ENCODE peak calls at places on chromosomes 13 and 19, in six cellular contexts. One of them, this sample, is unnamed.

GRCh38 chr19:11373166-11373884 is 1.1 kb upstream of the SWSAP1 start:
- DNase-seq in psoas muscle: no peak
- DNase-seq in posterior cingulate gyrus: peak
- DNase-seq in CD8-positive, alpha-beta memory T cell: no peak
- DNase-seq in amniotic stem cell: no peak
- DNase-seq in activated CD4-positive, alpha-beta T cell treated with anti-CD3 and anti-CD28 coated beads, Interleukin-2, amount 10 ng/mL, durations not matched to agents 7 days and 5 days: no peak
- DNase-seq in this sample: no peak

GRCh38 chr13:100550433-100550832 is 38.2 kb downstream of the GGACT start:
- DNase-seq in psoas muscle: peak
- DNase-seq in posterior cingulate gyrus: peak
- DNase-seq in CD8-positive, alpha-beta memory T cell: no peak
- DNase-seq in amniotic stem cell: peak
- DNase-seq in activated CD4-positive, alpha-beta T cell treated with anti-CD3 and anti-CD28 coated beads, Interleukin-2, amount 10 ng/mL, durations not matched to agents 7 days and 5 days: no peak
- DNase-seq in this sample: no peak

GRCh38 chr13:112588490-112589297 is 741 bp upstream of the TUBGCP3 start:
- DNase-seq in psoas muscle: no peak
- DNase-seq in posterior cingulate gyrus: no peak
- DNase-seq in CD8-positive, alpha-beta memory T cell: no peak
- DNase-seq in amniotic stem cell: no peak
- DNase-seq in activated CD4-positive, alpha-beta T cell treated with anti-CD3 and anti-CD28 coated beads, Interleukin-2, amount 10 ng/mL, durations not matched to agents 7 days and 5 days: no peak
- DNase-seq in this sample: no peak

GRCh38 chr19:18725755-18726416 is 42.4 kb downstream of the CRTC1 start:
- DNase-seq in psoas muscle: peak
- DNase-seq in posterior cingulate gyrus: peak
- DNase-seq in CD8-positive, alpha-beta memory T cell: no peak
- DNase-seq in amniotic stem cell: no peak
- DNase-seq in activated CD4-positive, alpha-beta T cell treated with anti-CD3 and anti-CD28 coated beads, Interleukin-2, amount 10 ng/mL, durations not matched to agents 7 days and 5 days: no peak
- DNase-seq in this sample: no peak

GRCh38 chr13:94233401-94233800 is 246.1 kb downstream of the DCT start:
- DNase-seq in psoas muscle: peak
- DNase-seq in posterior cingulate gyrus: peak
- DNase-seq in CD8-positive, alpha-beta memory T cell: no peak
- DNase-seq in amniotic stem cell: peak
- DNase-seq in activated CD4-positive, alpha-beta T cell treated with anti-CD3 and anti-CD28 coated beads, Interleukin-2, amount 10 ng/mL, durations not matched to agents 7 days and 5 days: no peak
- DNase-seq in this sample: no peak

GRCh38 chr13:95624020-95624419 is 20.5 kb downstream of the DZIP1 start:
- DNase-seq in psoas muscle: no peak
- DNase-seq in posterior cingulate gyrus: no peak
- DNase-seq in CD8-positive, alpha-beta memory T cell: peak
- DNase-seq in amniotic stem cell: no peak
- DNase-seq in activated CD4-positive, alpha-beta T cell treated with anti-CD3 and anti-CD28 coated beads, Interleukin-2, amount 10 ng/mL, durations not matched to agents 7 days and 5 days: peak
- DNase-seq in this sample: peak

GRCh38 chr19:31154021-31154420 is 195.2 kb downstream of the TSHZ3 start:
- DNase-seq in psoas muscle: no peak
- DNase-seq in posterior cingulate gyrus: no peak
- DNase-seq in CD8-positive, alpha-beta memory T cell: no peak
- DNase-seq in amniotic stem cell: no peak
- DNase-seq in activated CD4-positive, alpha-beta T cell treated with anti-CD3 and anti-CD28 coated beads, Interleukin-2, amount 10 ng/mL, durations not matched to agents 7 days and 5 days: no peak
- DNase-seq in this sample: no peak

GRCh38 chr19:2115911-2116426 is 19.3 kb downstream of the IZUMO4 start:
- DNase-seq in psoas muscle: no peak
- DNase-seq in posterior cingulate gyrus: peak
- DNase-seq in CD8-positive, alpha-beta memory T cell: no peak
- DNase-seq in amniotic stem cell: no peak
- DNase-seq in activated CD4-positive, alpha-beta T cell treated with anti-CD3 and anti-CD28 coated beads, Interleukin-2, amount 10 ng/mL, durations not matched to agents 7 days and 5 days: no peak
- DNase-seq in this sample: no peak

GRCh38 chr19:14544977-14545715 is 15.8 kb downstream of the TECR start:
- DNase-seq in psoas muscle: peak
- DNase-seq in posterior cingulate gyrus: peak
- DNase-seq in CD8-positive, alpha-beta memory T cell: no peak
- DNase-seq in amniotic stem cell: no peak
- DNase-seq in activated CD4-positive, alpha-beta T cell treated with anti-CD3 and anti-CD28 coated beads, Interleukin-2, amount 10 ng/mL, durations not matched to agents 7 days and 5 days: no peak
- DNase-seq in this sample: no peak

GRCh38 chr19:2049741-2050348 is 1.2 kb downstream of the MKNK2 start:
- DNase-seq in psoas muscle: peak
- DNase-seq in posterior cingulate gyrus: peak
- DNase-seq in CD8-positive, alpha-beta memory T cell: peak
- DNase-seq in amniotic stem cell: no peak
- DNase-seq in activated CD4-positive, alpha-beta T cell treated with anti-CD3 and anti-CD28 coated beads, Interleukin-2, amount 10 ng/mL, durations not matched to agents 7 days and 5 days: peak
- DNase-seq in this sample: peak

GRCh38 chr19:3554254-3555083 is 2.9 kb downstream of the MFSD12 start:
- DNase-seq in psoas muscle: no peak
- DNase-seq in posterior cingulate gyrus: no peak
- DNase-seq in CD8-positive, alpha-beta memory T cell: peak
- DNase-seq in amniotic stem cell: no peak
- DNase-seq in activated CD4-positive, alpha-beta T cell treated with anti-CD3 and anti-CD28 coated beads, Interleukin-2, amount 10 ng/mL, durations not matched to agents 7 days and 5 days: peak
- DNase-seq in this sample: no peak

GRCh38 chr19:13790354-13790753 is 4.9 kb upstream of the ZSWIM4 start:
- DNase-seq in psoas muscle: no peak
- DNase-seq in posterior cingulate gyrus: no peak
- DNase-seq in CD8-positive, alpha-beta memory T cell: no peak
- DNase-seq in amniotic stem cell: no peak
- DNase-seq in activated CD4-positive, alpha-beta T cell treated with anti-CD3 and anti-CD28 coated beads, Interleukin-2, amount 10 ng/mL, durations not matched to agents 7 days and 5 days: no peak
- DNase-seq in this sample: no peak

GRCh38 chr19:2523630-2524311 is 47.8 kb downstream of the GADD45B start:
- DNase-seq in psoas muscle: no peak
- DNase-seq in posterior cingulate gyrus: peak
- DNase-seq in CD8-positive, alpha-beta memory T cell: no peak
- DNase-seq in amniotic stem cell: peak
- DNase-seq in activated CD4-positive, alpha-beta T cell treated with anti-CD3 and anti-CD28 coated beads, Interleukin-2, amount 10 ng/mL, durations not matched to agents 7 days and 5 days: no peak
- DNase-seq in this sample: no peak

GRCh38 chr13:27523345-27524073 is 73.1 kb upstream of the MTIF3 start:
- DNase-seq in psoas muscle: no peak
- DNase-seq in posterior cingulate gyrus: no peak
- DNase-seq in CD8-positive, alpha-beta memory T cell: no peak
- DNase-seq in amniotic stem cell: no peak
- DNase-seq in activated CD4-positive, alpha-beta T cell treated with anti-CD3 and anti-CD28 coated beads, Interleukin-2, amount 10 ng/mL, durations not matched to agents 7 days and 5 days: no peak
- DNase-seq in this sample: no peak

GRCh38 chr19:18541992-18542935 is 1.1 kb downstream of the FKBP8 start:
- DNase-seq in psoas muscle: no peak
- DNase-seq in posterior cingulate gyrus: no peak
- DNase-seq in CD8-positive, alpha-beta memory T cell: no peak
- DNase-seq in amniotic stem cell: no peak
- DNase-seq in activated CD4-positive, alpha-beta T cell treated with anti-CD3 and anti-CD28 coated beads, Interleukin-2, amount 10 ng/mL, durations not matched to agents 7 days and 5 days: no peak
- DNase-seq in this sample: peak

GRCh38 chr13:23681253-23681652 is 111.0 kb downstream of the TNFRSF19 start:
- DNase-seq in psoas muscle: no peak
- DNase-seq in posterior cingulate gyrus: no peak
- DNase-seq in CD8-positive, alpha-beta memory T cell: no peak
- DNase-seq in amniotic stem cell: no peak
- DNase-seq in activated CD4-positive, alpha-beta T cell treated with anti-CD3 and anti-CD28 coated beads, Interleukin-2, amount 10 ng/mL, durations not matched to agents 7 days and 5 days: no peak
- DNase-seq in this sample: no peak

GRCh38 chr13:94708031-94708571 is 4.2 kb downstream of the SOX21 start:
- DNase-seq in psoas muscle: no peak
- DNase-seq in posterior cingulate gyrus: peak
- DNase-seq in CD8-positive, alpha-beta memory T cell: peak
- DNase-seq in amniotic stem cell: no peak
- DNase-seq in activated CD4-positive, alpha-beta T cell treated with anti-CD3 and anti-CD28 coated beads, Interleukin-2, amount 10 ng/mL, durations not matched to agents 7 days and 5 days: no peak
- DNase-seq in this sample: no peak

GRCh38 chr19:47225746-47226425 is 5.1 kb downstream of the BBC3 start:
- DNase-seq in psoas muscle: peak
- DNase-seq in posterior cingulate gyrus: peak
- DNase-seq in CD8-positive, alpha-beta memory T cell: peak
- DNase-seq in amniotic stem cell: no peak
- DNase-seq in activated CD4-positive, alpha-beta T cell treated with anti-CD3 and anti-CD28 coated beads, Interleukin-2, amount 10 ng/mL, durations not matched to agents 7 days and 5 days: peak
- DNase-seq in this sample: peak

GRCh38 chr19:7149956-7150705 is 80.6 kb downstream of the ZNF557 start:
- DNase-seq in psoas muscle: no peak
- DNase-seq in posterior cingulate gyrus: no peak
- DNase-seq in CD8-positive, alpha-beta memory T cell: no peak
- DNase-seq in amniotic stem cell: no peak
- DNase-seq in activated CD4-positive, alpha-beta T cell treated with anti-CD3 and anti-CD28 coated beads, Interleukin-2, amount 10 ng/mL, durations not matched to agents 7 days and 5 days: no peak
- DNase-seq in this sample: no peak

GRCh38 chr19:18131841-18132596 is 20.9 kb upstream of the PIK3R2 start:
- DNase-seq in psoas muscle: no peak
- DNase-seq in posterior cingulate gyrus: peak
- DNase-seq in CD8-positive, alpha-beta memory T cell: no peak
- DNase-seq in amniotic stem cell: no peak
- DNase-seq in activated CD4-positive, alpha-beta T cell treated with anti-CD3 and anti-CD28 coated beads, Interleukin-2, amount 10 ng/mL, durations not matched to agents 7 days and 5 days: no peak
- DNase-seq in this sample: no peak

GRCh38 chr13:99158846-99159245 is 41.8 kb upstream of the UBAC2 start:
- DNase-seq in psoas muscle: no peak
- DNase-seq in posterior cingulate gyrus: no peak
- DNase-seq in CD8-positive, alpha-beta memory T cell: no peak
- DNase-seq in amniotic stem cell: no peak
- DNase-seq in activated CD4-positive, alpha-beta T cell treated with anti-CD3 and anti-CD28 coated beads, Interleukin-2, amount 10 ng/mL, durations not matched to agents 7 days and 5 days: no peak
- DNase-seq in this sample: no peak

GRCh38 chr13:99577934-99578917 is 77.0 kb downstream of the TM9SF2 start:
- DNase-seq in psoas muscle: no peak
- DNase-seq in posterior cingulate gyrus: no peak
- DNase-seq in CD8-positive, alpha-beta memory T cell: no peak
- DNase-seq in amniotic stem cell: no peak
- DNase-seq in activated CD4-positive, alpha-beta T cell treated with anti-CD3 and anti-CD28 coated beads, Interleukin-2, amount 10 ng/mL, durations not matched to agents 7 days and 5 days: no peak
- DNase-seq in this sample: no peak

GRCh38 chr13:109419896-109420295 is 366.5 kb downstream of the IRS2 start:
- DNase-seq in psoas muscle: no peak
- DNase-seq in posterior cingulate gyrus: no peak
- DNase-seq in CD8-positive, alpha-beta memory T cell: no peak
- DNase-seq in amniotic stem cell: no peak
- DNase-seq in activated CD4-positive, alpha-beta T cell treated with anti-CD3 and anti-CD28 coated beads, Interleukin-2, amount 10 ng/mL, durations not matched to agents 7 days and 5 days: no peak
- DNase-seq in this sample: no peak

GRCh38 chr13:110329258-110329657 is 22.2 kb downstream of the COL4A2 start:
- DNase-seq in psoas muscle: no peak
- DNase-seq in posterior cingulate gyrus: no peak
- DNase-seq in CD8-positive, alpha-beta memory T cell: no peak
- DNase-seq in amniotic stem cell: no peak
- DNase-seq in activated CD4-positive, alpha-beta T cell treated with anti-CD3 and anti-CD28 coated beads, Interleukin-2, amount 10 ng/mL, durations not matched to agents 7 days and 5 days: no peak
- DNase-seq in this sample: no peak

GRCh38 chr13:113853518-113854237 is 10.2 kb downstream of the GAS6 start:
- DNase-seq in psoas muscle: no peak
- DNase-seq in posterior cingulate gyrus: peak
- DNase-seq in CD8-positive, alpha-beta memory T cell: no peak
- DNase-seq in amniotic stem cell: no peak
- DNase-seq in activated CD4-positive, alpha-beta T cell treated with anti-CD3 and anti-CD28 coated beads, Interleukin-2, amount 10 ng/mL, durations not matched to agents 7 days and 5 days: no peak
- DNase-seq in this sample: no peak

GRCh38 chr13:34145061-34145460 is 327.1 kb downstream of the RFC3 start:
- DNase-seq in psoas muscle: no peak
- DNase-seq in posterior cingulate gyrus: no peak
- DNase-seq in CD8-positive, alpha-beta memory T cell: no peak
- DNase-seq in amniotic stem cell: no peak
- DNase-seq in activated CD4-positive, alpha-beta T cell treated with anti-CD3 and anti-CD28 coated beads, Interleukin-2, amount 10 ng/mL, durations not matched to agents 7 days and 5 days: no peak
- DNase-seq in this sample: no peak

GRCh38 chr19:29671393-29672076 is 6.3 kb downstream of the PLEKHF1 start:
- DNase-seq in psoas muscle: peak
- DNase-seq in posterior cingulate gyrus: peak
- DNase-seq in CD8-positive, alpha-beta memory T cell: peak
- DNase-seq in amniotic stem cell: no peak
- DNase-seq in activated CD4-positive, alpha-beta T cell treated with anti-CD3 and anti-CD28 coated beads, Interleukin-2, amount 10 ng/mL, durations not matched to agents 7 days and 5 days: peak
- DNase-seq in this sample: peak

GRCh38 chr19:14337510-14337909 is 43.7 kb upstream of the ADGRE5 start:
- DNase-seq in psoas muscle: no peak
- DNase-seq in posterior cingulate gyrus: no peak
- DNase-seq in CD8-positive, alpha-beta memory T cell: peak
- DNase-seq in amniotic stem cell: no peak
- DNase-seq in activated CD4-positive, alpha-beta T cell treated with anti-CD3 and anti-CD28 coated beads, Interleukin-2, amount 10 ng/mL, durations not matched to agents 7 days and 5 days: peak
- DNase-seq in this sample: peak

GRCh38 chr13:60347174-60347573 is 49.8 kb upstream of the TDRD3 start:
- DNase-seq in psoas muscle: no peak
- DNase-seq in posterior cingulate gyrus: no peak
- DNase-seq in CD8-positive, alpha-beta memory T cell: no peak
- DNase-seq in amniotic stem cell: no peak
- DNase-seq in activated CD4-positive, alpha-beta T cell treated with anti-CD3 and anti-CD28 coated beads, Interleukin-2, amount 10 ng/mL, durations not matched to agents 7 days and 5 days: no peak
- DNase-seq in this sample: no peak

GRCh38 chr19:3359850-3360493 is 6.4 kb upstream of the NFIC start:
- DNase-seq in psoas muscle: no peak
- DNase-seq in posterior cingulate gyrus: no peak
- DNase-seq in CD8-positive, alpha-beta memory T cell: peak
- DNase-seq in amniotic stem cell: no peak
- DNase-seq in activated CD4-positive, alpha-beta T cell treated with anti-CD3 and anti-CD28 coated beads, Interleukin-2, amount 10 ng/mL, durations not matched to agents 7 days and 5 days: no peak
- DNase-seq in this sample: peak

GRCh38 chr13:30107126-30107525 is 200.2 kb downstream of the KATNAL1 start:
- DNase-seq in psoas muscle: no peak
- DNase-seq in posterior cingulate gyrus: no peak
- DNase-seq in CD8-positive, alpha-beta memory T cell: no peak
- DNase-seq in amniotic stem cell: no peak
- DNase-seq in activated CD4-positive, alpha-beta T cell treated with anti-CD3 and anti-CD28 coated beads, Interleukin-2, amount 10 ng/mL, durations not matched to agents 7 days and 5 days: no peak
- DNase-seq in this sample: no peak

GRCh38 chr13:67740871-67741475 is 510.8 kb upstream of the PCDH9 start:
- DNase-seq in psoas muscle: no peak
- DNase-seq in posterior cingulate gyrus: no peak
- DNase-seq in CD8-positive, alpha-beta memory T cell: no peak
- DNase-seq in amniotic stem cell: no peak
- DNase-seq in activated CD4-positive, alpha-beta T cell treated with anti-CD3 and anti-CD28 coated beads, Interleukin-2, amount 10 ng/mL, durations not matched to agents 7 days and 5 days: no peak
- DNase-seq in this sample: no peak

GRCh38 chr13:37316935-37317334 is 211.5 kb upstream of the CSNK1A1L start:
- DNase-seq in psoas muscle: no peak
- DNase-seq in posterior cingulate gyrus: peak
- DNase-seq in CD8-positive, alpha-beta memory T cell: no peak
- DNase-seq in amniotic stem cell: no peak
- DNase-seq in activated CD4-positive, alpha-beta T cell treated with anti-CD3 and anti-CD28 coated beads, Interleukin-2, amount 10 ng/mL, durations not matched to agents 7 days and 5 days: no peak
- DNase-seq in this sample: no peak

GRCh38 chr19:17097593-17098126 is 22.1 kb downstream of the MYO9B start:
- DNase-seq in psoas muscle: no peak
- DNase-seq in posterior cingulate gyrus: no peak
- DNase-seq in CD8-positive, alpha-beta memory T cell: no peak
- DNase-seq in amniotic stem cell: no peak
- DNase-seq in activated CD4-positive, alpha-beta T cell treated with anti-CD3 and anti-CD28 coated beads, Interleukin-2, amount 10 ng/mL, durations not matched to agents 7 days and 5 days: no peak
- DNase-seq in this sample: no peak

GRCh38 chr19:10928563-10929401 is at the start of the genes TIMM29 and YIPF2:
- DNase-seq in psoas muscle: peak
- DNase-seq in posterior cingulate gyrus: peak
- DNase-seq in CD8-positive, alpha-beta memory T cell: peak
- DNase-seq in amniotic stem cell: peak
- DNase-seq in activated CD4-positive, alpha-beta T cell treated with anti-CD3 and anti-CD28 coated beads, Interleukin-2, amount 10 ng/mL, durations not matched to agents 7 days and 5 days: peak
- DNase-seq in this sample: peak

GRCh38 chr13:76856141-76856571 is 30.0 kb downstream of the KCTD12 start:
- DNase-seq in psoas muscle: no peak
- DNase-seq in posterior cingulate gyrus: no peak
- DNase-seq in CD8-positive, alpha-beta memory T cell: no peak
- DNase-seq in amniotic stem cell: no peak
- DNase-seq in activated CD4-positive, alpha-beta T cell treated with anti-CD3 and anti-CD28 coated beads, Interleukin-2, amount 10 ng/mL, durations not matched to agents 7 days and 5 days: no peak
- DNase-seq in this sample: no peak

GRCh38 chr13:77374786-77375185 is 47.9 kb upstream of the MYCBP2 start:
- DNase-seq in psoas muscle: no peak
- DNase-seq in posterior cingulate gyrus: no peak
- DNase-seq in CD8-positive, alpha-beta memory T cell: no peak
- DNase-seq in amniotic stem cell: no peak
- DNase-seq in activated CD4-positive, alpha-beta T cell treated with anti-CD3 and anti-CD28 coated beads, Interleukin-2, amount 10 ng/mL, durations not matched to agents 7 days and 5 days: no peak
- DNase-seq in this sample: no peak

GRCh38 chr19:46115396-46116109 is 8.9 kb downstream of the IGFL3 start:
- DNase-seq in psoas muscle: no peak
- DNase-seq in posterior cingulate gyrus: no peak
- DNase-seq in CD8-positive, alpha-beta memory T cell: no peak
- DNase-seq in amniotic stem cell: peak
- DNase-seq in activated CD4-positive, alpha-beta T cell treated with anti-CD3 and anti-CD28 coated beads, Interleukin-2, amount 10 ng/mL, durations not matched to agents 7 days and 5 days: peak
- DNase-seq in this sample: no peak

GRCh38 chr19:30076101-30076551 is 134.1 kb downstream of the URI1 start:
- DNase-seq in psoas muscle: no peak
- DNase-seq in posterior cingulate gyrus: peak
- DNase-seq in CD8-positive, alpha-beta memory T cell: no peak
- DNase-seq in amniotic stem cell: no peak
- DNase-seq in activated CD4-positive, alpha-beta T cell treated with anti-CD3 and anti-CD28 coated beads, Interleukin-2, amount 10 ng/mL, durations not matched to agents 7 days and 5 days: no peak
- DNase-seq in this sample: no peak

GRCh38 chr19:18051887-18052286 is 34.8 kb downstream of the IL12RB1 start:
- DNase-seq in psoas muscle: peak
- DNase-seq in posterior cingulate gyrus: peak
- DNase-seq in CD8-positive, alpha-beta memory T cell: no peak
- DNase-seq in amniotic stem cell: no peak
- DNase-seq in activated CD4-positive, alpha-beta T cell treated with anti-CD3 and anti-CD28 coated beads, Interleukin-2, amount 10 ng/mL, durations not matched to agents 7 days and 5 days: no peak
- DNase-seq in this sample: no peak

This sample was measured in germinal center.